ENCODE peak calls at places on chromosomes 3 and 15, in eight cellular contexts. One of them, this sample, is unnamed.

GRCh38 chr15:27095809-27096580 is 125.0 kb downstream of the GABRG3 start:
- DNase-seq in endothelial cell of umbilical vein: no peak
- DNase-seq in GM23338: peak; percentile 17
- DNase-seq in H1: no peak
- DNase-seq in HCT116: no peak
- DNase-seq in HepG2: no peak
- DNase-seq in GM12878: no peak
- DNase-seq in K562: no peak
- DNase-seq in this sample: no peak

GRCh38 chr3:134640872-134641470 is 9.9 kb downstream of the KY start:
- DNase-seq in endothelial cell of umbilical vein: peak; percentile 32
- DNase-seq in GM23338: peak; percentile 79
- DNase-seq in H1: no peak
- DNase-seq in HCT116: peak; percentile 18
- DNase-seq in HepG2: peak; percentile 26
- DNase-seq in GM12878: no peak
- DNase-seq in K562: peak; percentile 25
- DNase-seq in this sample: peak; percentile 6

GRCh38 chr3:156750874-156751245 is 75.3 kb upstream of the LEKR1 start:
- DNase-seq in endothelial cell of umbilical vein: no peak
- DNase-seq in GM23338: peak; percentile 50
- DNase-seq in H1: no peak
- DNase-seq in HCT116: no peak
- DNase-seq in HepG2: no peak
- DNase-seq in GM12878: no peak
- DNase-seq in K562: no peak
- DNase-seq in this sample: no peak

GRCh38 chr3:63809607-63810006 is 9.5 kb upstream of the C3orf49 start:
- DNase-seq in endothelial cell of umbilical vein: no peak
- DNase-seq in GM23338: peak; percentile 22
- DNase-seq in H1: no peak
- DNase-seq in HCT116: no peak
- DNase-seq in HepG2: peak; percentile 80
- DNase-seq in GM12878: no peak
- DNase-seq in K562: no peak
- DNase-seq in this sample: no peak

GRCh38 chr15:69718916-69719315 is 266.3 kb downstream of the RPLP1 start:
- DNase-seq in endothelial cell of umbilical vein: no peak
- DNase-seq in GM23338: no peak
- DNase-seq in H1: no peak
- DNase-seq in HCT116: no peak
- DNase-seq in HepG2: no peak
- DNase-seq in GM12878: no peak
- DNase-seq in K562: no peak
- DNase-seq in this sample: no peak

GRCh38 chr15:32715276-32715675 is 2.5 kb upstream of the GREM1 start:
- DNase-seq in endothelial cell of umbilical vein: no peak
- DNase-seq in GM23338: no peak
- DNase-seq in H1: no peak
- DNase-seq in HCT116: no peak
- DNase-seq in HepG2: no peak
- DNase-seq in GM12878: no peak
- DNase-seq in K562: no peak
- DNase-seq in this sample: no peak

GRCh38 chr3:73094951-73095350 is 33.5 kb downstream of the EBLN2 start:
- DNase-seq in endothelial cell of umbilical vein: no peak
- DNase-seq in GM23338: peak; percentile 59
- DNase-seq in H1: no peak
- DNase-seq in HCT116: no peak
- DNase-seq in HepG2: no peak
- DNase-seq in GM12878: no peak
- DNase-seq in K562: no peak
- DNase-seq in this sample: no peak

GRCh38 chr3:185094691-185095090 is 58.2 kb downstream of the C3orf70 start:
- DNase-seq in endothelial cell of umbilical vein: no peak
- DNase-seq in GM23338: no peak
- DNase-seq in H1: no peak
- DNase-seq in HCT116: no peak
- DNase-seq in HepG2: no peak
- DNase-seq in GM12878: no peak
- DNase-seq in K562: no peak
- DNase-seq in this sample: no peak

GRCh38 chr3:17830786-17831185 is 88.4 kb upstream of the TBC1D5 start:
- DNase-seq in endothelial cell of umbilical vein: no peak
- DNase-seq in GM23338: no peak
- DNase-seq in H1: no peak
- DNase-seq in HCT116: no peak
- DNase-seq in HepG2: no peak
- DNase-seq in GM12878: no peak
- DNase-seq in K562: no peak
- DNase-seq in this sample: no peak

GRCh38 chr3:184620101-184620798 is 58.7 kb downstream of the EPHB3 start:
- DNase-seq in endothelial cell of umbilical vein: peak; percentile 63
- DNase-seq in GM23338: no peak
- DNase-seq in H1: no peak
- DNase-seq in HCT116: no peak
- DNase-seq in HepG2: no peak
- DNase-seq in GM12878: no peak
- DNase-seq in K562: no peak
- DNase-seq in this sample: no peak

GRCh38 chr3:26647078-26647477 is 24.5 kb downstream of the LRRC3B start:
- DNase-seq in endothelial cell of umbilical vein: no peak
- DNase-seq in GM23338: peak; percentile 6
- DNase-seq in H1: no peak
- DNase-seq in HCT116: no peak
- DNase-seq in HepG2: no peak
- DNase-seq in GM12878: no peak
- DNase-seq in K562: no peak
- DNase-seq in this sample: no peak

GRCh38 chr3:127954642-127955041 is 39.6 kb downstream of the KBTBD12 start:
- DNase-seq in endothelial cell of umbilical vein: no peak
- DNase-seq in GM23338: no peak
- DNase-seq in H1: no peak
- DNase-seq in HCT116: no peak
- DNase-seq in HepG2: no peak
- DNase-seq in GM12878: no peak
- DNase-seq in K562: no peak
- DNase-seq in this sample: no peak

GRCh38 chr3:13281657-13282527 is 138.2 kb downstream of the NUP210 start:
- DNase-seq in endothelial cell of umbilical vein: no peak
- DNase-seq in GM23338: peak; percentile 64
- DNase-seq in H1: no peak
- DNase-seq in HCT116: no peak
- DNase-seq in HepG2: peak; percentile 69
- DNase-seq in GM12878: no peak
- DNase-seq in K562: peak; percentile 50
- DNase-seq in this sample: no peak

GRCh38 chr3:50616003-50616769 is 765 bp upstream of the MAPKAPK3 start:
- DNase-seq in endothelial cell of umbilical vein: peak; percentile 77
- DNase-seq in GM23338: peak; percentile 95
- DNase-seq in H1: peak; percentile 71
- DNase-seq in HCT116: peak; percentile 82
- DNase-seq in HepG2: peak; percentile 74
- DNase-seq in GM12878: no peak
- DNase-seq in K562: peak; percentile 80
- DNase-seq in this sample: no peak
- TF ChIP-seq POLR2AphosphoS5 in endothelial cell of umbilical vein: no peak
- TF ChIP-seq POLR2AphosphoS5 in GM23338: no peak
- TF ChIP-seq POLR2AphosphoS5 in H1: no peak
- TF ChIP-seq POLR2AphosphoS5 in HCT116: no peak
- TF ChIP-seq POLR2AphosphoS5 in HepG2: no peak
- TF ChIP-seq POLR2AphosphoS5 in GM12878: no peak
- TF ChIP-seq POLR2AphosphoS5 in K562: no peak
- TF ChIP-seq POLR2AphosphoS5 in this sample: no peak

GRCh38 chr15:68580026-68580882 is 1.5 kb downstream of the CORO2B start:
- DNase-seq in endothelial cell of umbilical vein: no peak
- DNase-seq in GM23338: no peak
- DNase-seq in H1: no peak
- DNase-seq in HCT116: no peak
- DNase-seq in HepG2: no peak
- DNase-seq in GM12878: no peak
- DNase-seq in K562: no peak
- DNase-seq in this sample: no peak

GRCh38 chr15:68578960-68579935 is at the start of gene CORO2B:
- DNase-seq in endothelial cell of umbilical vein: no peak
- DNase-seq in GM23338: peak; percentile 80
- DNase-seq in H1: no peak
- DNase-seq in HCT116: no peak
- DNase-seq in HepG2: no peak
- DNase-seq in GM12878: no peak
- DNase-seq in K562: no peak
- DNase-seq in this sample: no peak

GRCh38 chr15:68580883-68581155 is 2.0 kb downstream of the CORO2B start:
- DNase-seq in endothelial cell of umbilical vein: no peak
- DNase-seq in GM23338: no peak
- DNase-seq in H1: no peak
- DNase-seq in HCT116: no peak
- DNase-seq in HepG2: no peak
- DNase-seq in GM12878: no peak
- DNase-seq in K562: no peak
- DNase-seq in this sample: no peak

GRCh38 chr15:68576253-68577236 is 2.2 kb upstream of the CORO2B start:
- DNase-seq in endothelial cell of umbilical vein: no peak
- DNase-seq in GM23338: no peak
- DNase-seq in H1: no peak
- DNase-seq in HCT116: no peak
- DNase-seq in HepG2: no peak
- DNase-seq in GM12878: no peak
- DNase-seq in K562: no peak
- DNase-seq in this sample: no peak

GRCh38 chr15:68578175-68578959 is 426 bp upstream of the CORO2B start:
- DNase-seq in endothelial cell of umbilical vein: peak; percentile 66
- DNase-seq in GM23338: peak; percentile 71
- DNase-seq in H1: no peak
- DNase-seq in HCT116: no peak
- DNase-seq in HepG2: no peak
- DNase-seq in GM12878: no peak
- DNase-seq in K562: no peak
- DNase-seq in this sample: no peak
- TF ChIP-seq EZH2 in endothelial cell of umbilical vein: peak; percentile 57
- TF ChIP-seq EZH2 in GM23338: peak; percentile 13
- TF ChIP-seq EZH2 in H1: peak; percentile 55
- TF ChIP-seq EZH2 in HCT116: no peak
- TF ChIP-seq EZH2 in HepG2: peak; percentile 61
- TF ChIP-seq EZH2 in GM12878: no peak
- TF ChIP-seq EZH2 in K562: no peak
- TF ChIP-seq EZH2 in this sample: no peak

DNA sequence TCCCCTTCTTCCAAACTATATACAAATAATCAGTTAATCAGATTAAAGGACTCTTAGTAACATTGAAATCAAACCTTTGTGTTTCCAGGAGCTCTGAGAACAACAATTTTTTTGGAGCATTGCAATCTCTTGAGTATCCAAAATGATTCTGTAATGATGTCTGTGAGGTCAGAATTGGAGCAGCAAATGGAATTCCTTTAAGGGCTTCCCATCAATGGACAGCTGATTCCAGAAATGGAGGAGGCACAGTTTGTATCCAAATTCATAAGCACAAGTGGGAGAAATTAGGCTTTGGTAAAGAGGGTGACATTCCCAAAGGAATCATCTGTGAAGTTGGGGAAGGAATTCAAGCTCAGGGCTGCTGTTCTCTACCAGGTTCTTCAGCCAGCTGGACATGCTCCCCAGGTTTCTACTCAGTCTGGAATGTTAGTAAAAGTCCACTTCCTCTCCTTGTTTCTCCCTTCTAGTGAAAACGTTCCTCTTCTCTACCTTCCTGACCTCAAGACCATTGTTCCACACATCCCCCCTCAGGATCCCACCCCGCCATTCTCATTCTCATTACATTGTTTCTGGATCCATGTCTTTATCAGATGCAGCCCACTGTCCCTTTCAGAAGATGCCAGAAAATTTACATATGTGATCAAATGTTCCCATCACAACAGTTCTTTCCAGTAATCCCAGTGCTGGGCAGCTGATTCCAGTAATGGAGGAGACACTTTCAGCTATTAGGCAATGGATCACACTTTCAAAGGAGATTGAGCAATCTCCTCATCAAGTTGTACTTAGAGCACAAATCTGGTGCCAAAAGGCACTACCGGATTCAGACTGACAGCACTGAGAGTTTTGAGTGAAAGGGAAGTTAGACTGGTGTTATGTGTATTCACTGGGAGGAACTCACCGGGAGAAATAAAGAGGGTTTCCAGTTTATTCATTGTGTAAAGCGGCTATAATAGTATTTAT is 391.3 kb upstream of the TPRG1 start:
- DNase-seq in endothelial cell of umbilical vein: no peak
- DNase-seq in GM23338: no peak
- DNase-seq in H1: no peak
- DNase-seq in HCT116: no peak
- DNase-seq in HepG2: peak; percentile 4
- DNase-seq in GM12878: no peak
- DNase-seq in K562: no peak
- DNase-seq in this sample: no peak
- TF ChIP-seq POLR2AphosphoS5 in endothelial cell of umbilical vein: no peak
- TF ChIP-seq POLR2AphosphoS5 in GM23338: no peak
- TF ChIP-seq POLR2AphosphoS5 in H1: no peak
- TF ChIP-seq POLR2AphosphoS5 in HCT116: no peak
- TF ChIP-seq POLR2AphosphoS5 in HepG2: no peak
- TF ChIP-seq POLR2AphosphoS5 in GM12878: no peak
- TF ChIP-seq POLR2AphosphoS5 in K562: no peak
- TF ChIP-seq POLR2AphosphoS5 in this sample: no peak

DNA sequence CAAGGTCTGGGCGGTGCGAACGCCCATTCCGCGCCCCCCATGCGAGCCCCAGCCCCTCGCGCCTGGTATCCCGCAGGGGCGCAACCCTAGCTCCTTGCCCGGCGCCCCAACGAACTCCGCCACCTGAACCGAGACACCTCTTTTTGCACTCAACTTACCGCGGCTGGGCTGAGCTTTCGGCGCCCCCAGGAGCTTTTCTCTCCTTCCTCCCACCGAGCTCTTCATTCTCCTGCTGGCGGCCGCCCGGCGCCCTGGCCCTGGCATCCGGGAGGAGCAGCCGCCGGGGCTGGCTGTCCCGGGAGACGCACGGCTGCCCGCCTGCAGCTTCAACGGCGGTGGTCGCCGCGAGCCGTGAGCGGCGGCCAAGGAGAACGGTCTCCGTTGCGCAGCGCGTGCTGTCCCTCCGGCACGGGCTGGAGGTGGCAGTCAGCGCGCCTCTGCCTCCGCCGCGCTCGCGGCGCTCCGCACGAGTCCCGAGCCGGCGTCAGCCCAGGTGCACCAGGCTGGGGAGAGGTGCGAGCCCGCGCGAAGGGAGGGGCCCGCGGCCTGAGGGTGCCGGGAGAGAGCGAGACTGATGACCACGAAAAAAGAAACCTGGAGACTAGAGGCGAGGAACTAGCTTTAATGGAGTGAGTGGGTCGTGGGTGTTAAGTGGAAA is 621.4 kb upstream of the ZNF385D start:
- DNase-seq in endothelial cell of umbilical vein: no peak
- DNase-seq in GM23338: peak; percentile 73
- DNase-seq in H1: no peak
- DNase-seq in HCT116: no peak
- DNase-seq in HepG2: no peak
- DNase-seq in GM12878: no peak
- DNase-seq in K562: no peak
- DNase-seq in this sample: no peak
- TF ChIP-seq EZH2 in endothelial cell of umbilical vein: no peak
- TF ChIP-seq EZH2 in GM23338: no peak
- TF ChIP-seq EZH2 in H1: peak; percentile 55
- TF ChIP-seq EZH2 in HCT116: no peak
- TF ChIP-seq EZH2 in HepG2: no peak
- TF ChIP-seq EZH2 in GM12878: no peak
- TF ChIP-seq EZH2 in K562: no peak
- TF ChIP-seq EZH2 in this sample: no peak